ENCODE peak calls at places on chromosomes 11 and 22, in four cellular contexts. M, H, O and X are unnamed samples.

GRCh38 chr22:24727218-24727851 is 47.2 kb downstream of the PIWIL3 start:
- DNase-seq in M (no peak), H (peak), O (no peak), X (no peak)

GRCh38 chr11:8354622-8355417 is 91.1 kb upstream of the LMO1 start:
- DNase-seq in M (no peak), H (no peak), O (no peak), X (no peak)

GRCh38 chr11:68842427-68843051 is 823 bp upstream of the CPT1A start:
- DNase-seq in M (no peak), H (no peak), O (no peak), X (no peak)

GRCh38 chr11:110478410-110478809 is 48.7 kb downstream of the FDX1 start:
- DNase-seq in M (no peak), H (no peak), O (no peak), X (no peak)

GRCh38 chr11:118056806-118057205 is 20.1 kb upstream of the TMPRSS4 start:
- DNase-seq in M (no peak), H (no peak), O (no peak), X (no peak)

GRCh38 chr11:86559311-86559945 is 113.0 kb downstream of the ME3 start:
- DNase-seq in M (no peak), H (peak), O (no peak), X (no peak)

GRCh38 chr22:42116848-42117424 is 13.7 kb downstream of the CYP2D6 start:
- DNase-seq in M (no peak), H (no peak), O (no peak), X (no peak)

GRCh38 chr22:32804036-32804435 is 2.5 kb downstream of the TIMP3 start:
- DNase-seq in M (no peak), H (no peak), O (no peak), X (no peak)

GRCh38 chr22:40512426-40513136 is 123.9 kb downstream of the MRTFA start:
- DNase-seq in M (no peak), H (no peak), O (no peak), X (no peak)

GRCh38 chr11:35404397-35404775 is 15.0 kb downstream of the SLC1A2 start:
- DNase-seq in M (no peak), H (no peak), O (no peak), X (no peak)

GRCh38 chr11:72225411-72225951 is 914 bp downstream of the INPPL1 start:
- DNase-seq in M (peak), H (no peak), O (no peak), X (no peak)

GRCh38 chr11:45262900-45263299 is 23.2 kb downstream of the SYT13 start:
- DNase-seq in M (no peak), H (no peak), O (no peak), X (no peak)

GRCh38 chr11:100576044-100577021 is 110.8 kb upstream of the ARHGAP42 start:
- DNase-seq in M (peak), H (no peak), O (no peak), X (no peak)

GRCh38 chr22:18057568-18058209 is 20.1 kb upstream of the PEX26 start:
- DNase-seq in M (peak), H (peak), O (no peak), X (no peak)

GRCh38 chr11:824292-824880 is 3.3 kb upstream of the CRACR2B start:
- DNase-seq in M (no peak), H (no peak), O (no peak), X (no peak)

GRCh38 chr11:79062814-79063762 is 377.7 kb downstream of the TENM4 start:
- DNase-seq in M (no peak), H (no peak), O (no peak), X (no peak)

GRCh38 chr22:17072877-17073276 is 11.9 kb upstream of the IL17RA start:
- DNase-seq in M (no peak), H (no peak), O (no peak), X (no peak)

GRCh38 chr11:117730256-117730800 is 66.7 kb downstream of the DSCAML1 start:
- DNase-seq in M (no peak), H (no peak), O (no peak), X (no peak)

GRCh38 chr22:28116261-28116673 is 197.2 kb upstream of the PITPNB start:
- DNase-seq in M (no peak), H (peak), O (no peak), X (no peak)

GRCh38 chr11:2944953-2945756 is 15.9 kb upstream of the PHLDA2 start:
- DNase-seq in M (no peak), H (peak), O (no peak), X (no peak)

GRCh38 chr11:57150454-57150917 is 31.3 kb upstream of the LRRC55 start:
- DNase-seq in M (no peak), H (no peak), O (no peak), X (no peak)

GRCh38 chr11:134524201-134524600 is 112.2 kb upstream of the B3GAT1 start:
- DNase-seq in M (no peak), H (no peak), O (no peak), X (no peak)

GRCh38 chr22:28855355-28856094 is 27.8 kb upstream of the ZNRF3 start:
- DNase-seq in M (peak), H (no peak), O (peak), X (no peak)

GRCh38 chr11:123719452-123719851 is 22.0 kb downstream of the ZNF202 start:
- DNase-seq in M (no peak), H (no peak), O (no peak), X (no peak)

GRCh38 chr11:16815047-16815767 is 76.8 kb downstream of the C11orf58 start:
- DNase-seq in M (no peak), H (peak), O (no peak), X (no peak)

GRCh38 chr11:76698321-76699043 is 27.9 kb upstream of the LRRC32 start:
- DNase-seq in M (no peak), H (no peak), O (no peak), X (no peak)

GRCh38 chr11:1848640-1849265 is 4.1 kb upstream of the LSP1 start:
- DNase-seq in M (no peak), H (no peak), O (no peak), X (no peak)

GRCh38 chr22:16651217-16651616 is 58.6 kb upstream of the CCT8L2 start:
- DNase-seq in M (no peak), H (no peak), O (no peak), X (no peak)

GRCh38 chr11:131178020-131178419 is 192.4 kb upstream of the NTM start:
- DNase-seq in M (no peak), H (no peak), O (no peak), X (no peak)

GRCh38 chr11:32053151-32053550 is 37.7 kb upstream of the RCN1 start:
- DNase-seq in M (no peak), H (no peak), O (no peak), X (no peak)